ENCODE peak calls at places on chromosomes 12 and 14, in seven cellular contexts. One of them, this sample, is unnamed.
A peak's percentile ranks its signal among the peaks of the same experiment; 100 is the strongest.

GRCh38 chr14:92702441-92702918 is 45.9 kb downstream of the LGMN start:
- DNase-seq in K562: no peak
- DNase-seq in HepG2: no peak
- DNase-seq in HCT116: no peak
- DNase-seq in SK-N-SH: no peak
- DNase-seq in GM12878: peak; percentile 43
- DNase-seq in H1: no peak
- DNase-seq in this sample: no peak

GRCh38 chr12:3419538-3419937 is 71.5 kb upstream of the PRMT8 start:
- DNase-seq in K562: no peak
- DNase-seq in HepG2: no peak
- DNase-seq in HCT116: no peak
- DNase-seq in SK-N-SH: no peak
- DNase-seq in GM12878: no peak
- DNase-seq in H1: no peak
- DNase-seq in this sample: no peak

GRCh38 chr12:636632-637031 is 26.6 kb downstream of the NINJ2 start:
- DNase-seq in K562: no peak
- DNase-seq in HepG2: no peak
- DNase-seq in HCT116: no peak
- DNase-seq in SK-N-SH: no peak
- DNase-seq in GM12878: no peak
- DNase-seq in H1: no peak
- DNase-seq in this sample: no peak

GRCh38 chr12:58954002-58954401 is 33.7 kb upstream of the LRIG3 start:
- DNase-seq in K562: no peak
- DNase-seq in HepG2: no peak
- DNase-seq in HCT116: no peak
- DNase-seq in SK-N-SH: no peak
- DNase-seq in GM12878: no peak
- DNase-seq in H1: no peak
- DNase-seq in this sample: no peak

GRCh38 chr14:21987937-21988336 is 314.3 kb upstream of the OR4E1 start:
- DNase-seq in K562: peak; percentile 37
- DNase-seq in HepG2: peak; percentile 68
- DNase-seq in HCT116: peak; percentile 45
- DNase-seq in SK-N-SH: peak; percentile 11
- DNase-seq in GM12878: no peak
- DNase-seq in H1: no peak
- DNase-seq in this sample: no peak

GRCh38 chr12:106282457-106283097 is 20.0 kb upstream of the TCP11L2 start:
- DNase-seq in K562: peak; percentile 67
- DNase-seq in HepG2: peak; percentile 97
- DNase-seq in HCT116: peak; percentile 67
- DNase-seq in SK-N-SH: peak; percentile 58
- DNase-seq in GM12878: no peak
- DNase-seq in H1: no peak
- DNase-seq in this sample: peak; percentile 85

GRCh38 chr12:28568709-28569108 is 378.5 kb downstream of the CCDC91 start:
- DNase-seq in K562: no peak
- DNase-seq in HepG2: no peak
- DNase-seq in HCT116: no peak
- DNase-seq in SK-N-SH: peak; percentile 32
- DNase-seq in GM12878: no peak
- DNase-seq in H1: no peak
- DNase-seq in this sample: no peak

GRCh38 chr12:55705802-55706402 is 1.8 kb downstream of the ITGA7 start:
- DNase-seq in K562: peak; percentile 62
- DNase-seq in HepG2: no peak
- DNase-seq in HCT116: no peak
- DNase-seq in SK-N-SH: no peak
- DNase-seq in GM12878: no peak
- DNase-seq in H1: no peak
- DNase-seq in this sample: no peak

GRCh38 chr12:131117438-131118245 is 163.9 kb downstream of the ADGRD1 start:
- DNase-seq in K562: no peak
- DNase-seq in HepG2: no peak
- DNase-seq in HCT116: no peak
- DNase-seq in SK-N-SH: no peak
- DNase-seq in GM12878: no peak
- DNase-seq in H1: no peak
- DNase-seq in this sample: no peak

GRCh38 chr12:40197590-40197989 is 27.2 kb upstream of the LRRK2 start:
- DNase-seq in K562: no peak
- DNase-seq in HepG2: no peak
- DNase-seq in HCT116: no peak
- DNase-seq in SK-N-SH: no peak
- DNase-seq in GM12878: no peak
- DNase-seq in H1: no peak
- DNase-seq in this sample: no peak

GRCh38 chr12:51428256-51428655 is 3.6 kb downstream of the SLC4A8 start:
- DNase-seq in K562: no peak
- DNase-seq in HepG2: no peak
- DNase-seq in HCT116: no peak
- DNase-seq in SK-N-SH: no peak
- DNase-seq in GM12878: no peak
- DNase-seq in H1: no peak
- DNase-seq in this sample: no peak

GRCh38 chr14:54691525-54692260 is 124.8 kb downstream of the SAMD4A start:
- DNase-seq in K562: peak; percentile 74
- DNase-seq in HepG2: peak; percentile 70
- DNase-seq in HCT116: peak; percentile 53
- DNase-seq in SK-N-SH: peak; percentile 62
- DNase-seq in GM12878: no peak
- DNase-seq in H1: peak; percentile 53
- DNase-seq in this sample: no peak

GRCh38 chr14:58428011-58428807 is 690 bp downstream of the KIAA0586 start:
- DNase-seq in K562: peak; percentile 64
- DNase-seq in HepG2: peak; percentile 56
- DNase-seq in HCT116: peak; percentile 33
- DNase-seq in SK-N-SH: peak; percentile 35
- DNase-seq in GM12878: no peak
- DNase-seq in H1: no peak
- DNase-seq in this sample: peak; percentile 16
- TF ChIP-seq JUND in K562: no peak
- TF ChIP-seq JUND in HepG2: no peak
- TF ChIP-seq JUND in HCT116: no peak
- TF ChIP-seq JUND in SK-N-SH: no peak
- TF ChIP-seq JUND in GM12878: no peak
- TF ChIP-seq JUND in H1: no peak
- TF ChIP-seq JUND in this sample: no peak

GRCh38 chr12:37545759-37546158 is 770.8 kb upstream of the ALG10B start:
- DNase-seq in K562: no peak
- DNase-seq in HepG2: no peak
- DNase-seq in HCT116: no peak
- DNase-seq in SK-N-SH: no peak
- DNase-seq in GM12878: no peak
- DNase-seq in H1: no peak
- DNase-seq in this sample: no peak
- TF ChIP-seq JUND in K562: no peak
- TF ChIP-seq JUND in HepG2: no peak
- TF ChIP-seq JUND in HCT116: no peak
- TF ChIP-seq JUND in SK-N-SH: no peak
- TF ChIP-seq JUND in GM12878: no peak
- TF ChIP-seq JUND in H1: no peak
- TF ChIP-seq JUND in this sample: no peak

DNA sequence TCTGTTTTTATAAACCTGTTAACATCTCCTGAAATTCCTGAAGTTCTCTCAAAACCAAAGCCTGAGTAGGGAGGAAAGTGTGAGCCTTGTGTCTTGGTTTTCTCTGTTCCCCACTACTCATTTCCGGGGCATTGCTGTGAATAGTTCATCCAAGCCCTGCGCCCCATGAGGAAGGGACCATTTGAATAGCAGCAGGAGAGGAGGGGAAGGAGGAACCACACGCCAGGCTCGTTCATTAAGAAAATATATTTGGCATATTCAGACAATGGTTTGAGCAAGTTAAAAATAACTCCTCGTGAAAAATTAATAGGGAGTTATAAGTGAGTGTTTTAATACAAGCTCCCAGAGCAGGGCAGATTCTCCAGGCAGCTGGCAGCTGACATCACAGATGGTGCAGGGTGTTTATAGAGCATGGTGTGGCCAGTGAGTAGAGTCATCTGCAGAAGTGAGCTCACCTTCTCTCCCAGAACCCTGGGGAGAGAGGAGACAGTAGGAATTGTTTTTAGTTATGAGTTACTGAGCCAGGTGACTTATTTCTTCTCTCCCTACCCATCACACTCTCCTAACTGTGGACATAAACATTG is 29.5 kb upstream of the CISTR start:
- DNase-seq in K562: no peak
- DNase-seq in HepG2: no peak
- DNase-seq in HCT116: no peak
- DNase-seq in SK-N-SH: no peak
- DNase-seq in GM12878: no peak
- DNase-seq in H1: no peak
- DNase-seq in this sample: no peak
- TF ChIP-seq JUND in K562: no peak
- TF ChIP-seq JUND in HepG2: no peak
- TF ChIP-seq JUND in HCT116: no peak
- TF ChIP-seq JUND in SK-N-SH: no peak
- TF ChIP-seq JUND in GM12878: no peak
- TF ChIP-seq JUND in H1: no peak
- TF ChIP-seq JUND in this sample: no peak

DNA sequence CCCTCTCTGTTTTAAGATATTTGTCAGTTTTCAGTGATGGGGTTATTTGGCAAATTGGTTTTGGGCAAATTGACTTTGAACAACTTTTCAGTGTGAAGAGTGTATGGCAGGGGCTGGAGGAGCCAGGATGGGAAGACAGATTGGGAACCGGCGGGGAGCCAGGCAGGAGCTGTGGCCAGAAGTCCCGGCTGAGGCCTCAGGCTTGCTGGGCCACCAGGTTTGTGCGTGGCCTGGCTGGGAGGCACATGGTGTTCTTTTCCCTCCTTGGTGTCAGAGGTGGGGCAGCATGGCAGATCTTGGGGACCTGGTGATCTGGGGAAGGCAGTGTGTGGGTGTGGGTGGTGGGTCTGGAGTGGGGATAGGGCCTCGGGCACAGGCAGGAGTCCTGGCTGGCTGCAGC is 61.1 kb downstream of the SLC25A47 start:
- DNase-seq in K562: no peak
- DNase-seq in HepG2: no peak
- DNase-seq in HCT116: no peak
- DNase-seq in SK-N-SH: no peak
- DNase-seq in GM12878: no peak
- DNase-seq in H1: no peak
- DNase-seq in this sample: no peak
- TF ChIP-seq JUND in K562: no peak
- TF ChIP-seq JUND in HepG2: no peak
- TF ChIP-seq JUND in HCT116: no peak
- TF ChIP-seq JUND in SK-N-SH: no peak
- TF ChIP-seq JUND in GM12878: no peak
- TF ChIP-seq JUND in H1: no peak
- TF ChIP-seq JUND in this sample: no peak

DNA sequence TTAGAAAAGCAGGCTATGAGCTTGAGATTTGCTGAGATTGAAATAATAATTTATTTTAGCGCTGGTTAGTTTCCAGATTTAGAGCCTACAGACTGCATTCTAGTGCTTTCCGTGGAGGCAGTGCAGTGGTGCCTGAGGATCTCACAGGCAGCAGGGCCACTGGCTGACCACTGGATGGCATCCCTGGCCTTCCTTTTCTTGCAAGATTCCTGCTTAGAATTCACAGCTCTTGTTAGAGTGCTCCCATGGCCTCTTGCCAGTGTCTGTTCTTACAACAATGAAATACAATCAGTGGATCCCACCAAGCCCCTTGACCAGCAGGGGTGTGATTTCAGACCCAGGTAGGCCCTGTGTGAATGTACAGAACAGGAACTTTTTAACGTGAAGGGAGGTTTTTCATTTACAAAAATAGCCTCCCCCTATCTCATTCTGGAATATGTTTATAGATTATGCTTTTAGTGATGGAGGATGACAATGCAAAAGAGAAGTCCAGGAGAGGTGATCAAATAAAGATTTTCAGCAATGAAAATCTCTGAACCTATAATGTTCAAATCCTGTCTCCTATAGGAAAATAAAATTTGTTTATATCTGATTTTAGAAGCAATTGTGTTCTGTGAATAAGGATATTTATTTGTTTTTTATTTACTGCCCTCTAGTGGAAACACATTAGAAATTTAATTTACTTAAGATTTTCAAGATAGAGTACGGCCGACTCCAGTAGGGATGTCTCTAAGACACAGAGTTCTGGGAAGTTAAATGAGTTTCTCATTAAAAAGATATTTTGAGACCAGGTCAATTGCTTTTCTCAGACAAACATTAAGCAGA is 362.2 kb upstream of the STXBP6 start:
- DNase-seq in K562: peak; percentile 1
- DNase-seq in HepG2: no peak
- DNase-seq in HCT116: no peak
- DNase-seq in SK-N-SH: no peak
- DNase-seq in GM12878: no peak
- DNase-seq in H1: no peak
- DNase-seq in this sample: peak; percentile 61
- TF ChIP-seq JUND in K562: no peak
- TF ChIP-seq JUND in HepG2: no peak
- TF ChIP-seq JUND in HCT116: no peak
- TF ChIP-seq JUND in SK-N-SH: no peak
- TF ChIP-seq JUND in GM12878: no peak
- TF ChIP-seq JUND in H1: no peak
- TF ChIP-seq JUND in this sample: no peak

GRCh38 chr14:67883717-67884116 is 64.1 kb downstream of the RAD51B start:
- DNase-seq in K562: no peak
- DNase-seq in HepG2: no peak
- DNase-seq in HCT116: no peak
- DNase-seq in SK-N-SH: no peak
- DNase-seq in GM12878: no peak
- DNase-seq in H1: no peak
- DNase-seq in this sample: no peak
- TF ChIP-seq JUND in K562: no peak
- TF ChIP-seq JUND in HepG2: no peak
- TF ChIP-seq JUND in HCT116: no peak
- TF ChIP-seq JUND in SK-N-SH: no peak
- TF ChIP-seq JUND in GM12878: no peak
- TF ChIP-seq JUND in H1: no peak
- TF ChIP-seq JUND in this sample: no peak

DNA sequence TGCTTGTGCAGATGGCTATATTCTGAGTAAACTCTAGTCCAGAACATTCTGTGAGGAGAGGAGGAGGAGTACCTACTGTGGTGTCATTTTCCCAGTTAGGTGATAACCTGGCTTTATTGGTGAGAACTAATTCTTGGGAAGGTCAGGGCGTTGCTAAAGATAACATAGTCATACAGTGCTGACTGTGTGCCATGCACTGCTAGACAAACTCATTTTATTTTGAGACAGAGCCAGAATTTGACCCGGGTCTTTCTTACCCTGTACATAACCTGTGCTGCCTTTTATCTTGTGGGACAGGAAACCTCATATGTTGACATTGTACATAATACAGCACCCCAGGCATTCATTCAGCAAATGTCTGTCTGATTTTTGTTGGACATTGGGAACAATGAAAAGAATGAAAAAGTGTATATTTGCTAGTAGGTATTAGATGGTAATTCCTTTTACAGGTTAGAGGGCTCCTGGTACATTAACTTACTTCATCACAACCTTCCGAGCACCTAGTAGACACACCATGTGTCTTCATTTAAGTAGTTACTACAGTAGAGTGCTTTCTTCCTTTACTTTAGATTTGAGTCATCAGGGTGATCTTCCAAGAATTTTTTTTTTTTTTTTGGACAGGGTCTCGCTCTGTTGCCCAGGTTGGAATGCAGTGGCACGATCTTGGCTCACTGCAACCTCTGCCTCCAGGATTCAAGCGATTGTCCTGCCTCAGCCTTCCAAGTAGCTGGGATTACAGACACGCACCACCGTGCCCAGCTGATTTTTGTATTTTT is 79.9 kb upstream of the TRAF3 start:
- DNase-seq in K562: no peak
- DNase-seq in HepG2: peak; percentile 83
- DNase-seq in HCT116: no peak
- DNase-seq in SK-N-SH: no peak
- DNase-seq in GM12878: no peak
- DNase-seq in H1: no peak
- DNase-seq in this sample: peak; percentile 19
- TF ChIP-seq JUND in K562: no peak
- TF ChIP-seq JUND in HepG2: no peak
- TF ChIP-seq JUND in HCT116: no peak
- TF ChIP-seq JUND in SK-N-SH: no peak
- TF ChIP-seq JUND in GM12878: no peak
- TF ChIP-seq JUND in H1: no peak
- TF ChIP-seq JUND in this sample: no peak

This sample was measured in T47D.